ENCODE peak calls at places on chromosomes 5 and 9, in seven cellular contexts. One of them, this sample, is unnamed.
A peak's percentile ranks its signal among the peaks of the same experiment; 100 is the strongest.

GRCh38 chr9:131228988-131229387 is 47.3 kb downstream of the FAM78A start:
- DNase-seq in vagina: no peak
- DNase-seq in Panc1: no peak
- DNase-seq in HCT116: no peak
- DNase-seq in K562: no peak
- DNase-seq in transverse colon: no peak
- DNase-seq in suprapubic skin: no peak
- DNase-seq in this sample: no peak

GRCh38 chr9:120299785-120300184 is 280.2 kb downstream of the CDK5RAP2 start:
- DNase-seq in vagina: no peak
- DNase-seq in K562: no peak
- DNase-seq in HCT116: no peak
- DNase-seq in suprapubic skin: no peak
- DNase-seq in transverse colon: no peak
- DNase-seq in Panc1: no peak
- DNase-seq in this sample: no peak

GRCh38 chr5:134578578-134579283 is 53.3 kb downstream of the JADE2 start:
- DNase-seq in suprapubic skin: no peak
- DNase-seq in Panc1: no peak
- DNase-seq in vagina: no peak
- DNase-seq in HCT116: no peak
- DNase-seq in transverse colon: no peak
- DNase-seq in K562: no peak
- DNase-seq in this sample: peak; percentile 61

GRCh38 chr5:115599924-115600323 is 2.4 kb downstream of the TICAM2 start:
- DNase-seq in vagina: no peak
- DNase-seq in Panc1: no peak
- DNase-seq in transverse colon: no peak
- DNase-seq in K562: no peak
- DNase-seq in suprapubic skin: no peak
- DNase-seq in HCT116: no peak
- DNase-seq in this sample: no peak

GRCh38 chr9:124941689-124942561 is 1.0 kb upstream of the GOLGA1 start:
- DNase-seq in HCT116: peak; percentile 2
- DNase-seq in suprapubic skin: peak; percentile 73
- DNase-seq in Panc1: no peak
- DNase-seq in vagina: peak; percentile 87
- DNase-seq in K562: no peak
- DNase-seq in transverse colon: peak; percentile 71
- DNase-seq in this sample: peak; percentile 80

GRCh38 chr5:107916731-107917725 is 246.3 kb upstream of the EFNA5 start:
- DNase-seq in HCT116: no peak
- DNase-seq in vagina: no peak
- DNase-seq in Panc1: no peak
- DNase-seq in transverse colon: no peak
- DNase-seq in K562: no peak
- DNase-seq in suprapubic skin: no peak
- DNase-seq in this sample: no peak

GRCh38 chr9:3716415-3716814 is 190.6 kb upstream of the RFX3 start:
- DNase-seq in HCT116: no peak
- DNase-seq in Panc1: no peak
- DNase-seq in vagina: no peak
- DNase-seq in suprapubic skin: no peak
- DNase-seq in K562: no peak
- DNase-seq in transverse colon: no peak
- DNase-seq in this sample: no peak

GRCh38 chr5:43416233-43416987 is 4.2 kb upstream of the CCL28 start:
- DNase-seq in suprapubic skin: no peak
- DNase-seq in Panc1: no peak
- DNase-seq in K562: peak; percentile 74
- DNase-seq in transverse colon: no peak
- DNase-seq in vagina: peak; percentile 52
- DNase-seq in HCT116: no peak
- DNase-seq in this sample: no peak

GRCh38 chr9:21558627-21559401 is 76.7 kb upstream of the IFNE start:
- DNase-seq in Panc1: no peak
- DNase-seq in K562: no peak
- DNase-seq in suprapubic skin: no peak
- DNase-seq in vagina: no peak
- DNase-seq in HCT116: no peak
- DNase-seq in transverse colon: no peak
- DNase-seq in this sample: no peak

GRCh38 chr5:146620663-146621051 is 104.7 kb upstream of the GPR151 start:
- DNase-seq in K562: no peak
- DNase-seq in Panc1: no peak
- DNase-seq in HCT116: no peak
- DNase-seq in suprapubic skin: no peak
- DNase-seq in vagina: no peak
- DNase-seq in transverse colon: no peak
- DNase-seq in this sample: no peak

GRCh38 chr9:98373622-98374021 is 118.2 kb upstream of the TBC1D2 start:
- DNase-seq in K562: no peak
- DNase-seq in suprapubic skin: no peak
- DNase-seq in HCT116: no peak
- DNase-seq in transverse colon: no peak
- DNase-seq in vagina: no peak
- DNase-seq in Panc1: no peak
- DNase-seq in this sample: no peak

GRCh38 chr9:136881691-136882108 is 4.6 kb upstream of the TRAF2 start:
- DNase-seq in transverse colon: peak; percentile 65
- DNase-seq in suprapubic skin: no peak
- DNase-seq in Panc1: no peak
- DNase-seq in K562: no peak
- DNase-seq in vagina: no peak
- DNase-seq in HCT116: no peak
- DNase-seq in this sample: no peak

GRCh38 chr5:5141011-5141599 is 975 bp downstream of the ADAMTS16 start:
- DNase-seq in suprapubic skin: no peak
- DNase-seq in transverse colon: no peak
- DNase-seq in K562: no peak
- DNase-seq in vagina: no peak
- DNase-seq in HCT116: no peak
- DNase-seq in Panc1: no peak
- DNase-seq in this sample: no peak

GRCh38 chr5:446864-447263 is 3.9 kb downstream of the EXOC3 start:
- DNase-seq in Panc1: no peak
- DNase-seq in vagina: no peak
- DNase-seq in transverse colon: peak; percentile 5
- DNase-seq in HCT116: peak; percentile 24
- DNase-seq in K562: no peak
- DNase-seq in suprapubic skin: peak; percentile 41
- DNase-seq in this sample: peak; percentile 46

GRCh38 chr9:93288891-93289883 is 105.2 kb downstream of the WNK2 start:
- DNase-seq in vagina: no peak
- DNase-seq in K562: no peak
- DNase-seq in HCT116: no peak
- DNase-seq in transverse colon: no peak
- DNase-seq in suprapubic skin: no peak
- DNase-seq in Panc1: no peak
- DNase-seq in this sample: no peak

GRCh38 chr9:96327694-96328352 is 25.8 kb upstream of the HSD17B3 start:
- DNase-seq in transverse colon: peak; percentile 27
- DNase-seq in vagina: no peak
- DNase-seq in K562: peak; percentile 66
- DNase-seq in HCT116: no peak
- DNase-seq in suprapubic skin: no peak
- DNase-seq in Panc1: no peak
- DNase-seq in this sample: no peak

GRCh38 chr5:88602584-88602983 is 280.4 kb downstream of the MEF2C start:
- DNase-seq in K562: peak; percentile 49
- DNase-seq in Panc1: no peak
- DNase-seq in HCT116: peak; percentile 10
- DNase-seq in vagina: no peak
- DNase-seq in transverse colon: peak; percentile 11
- DNase-seq in suprapubic skin: no peak
- DNase-seq in this sample: no peak

GRCh38 chr5:43193171-43193951 is 1.3 kb downstream of the NIM1K start:
- DNase-seq in K562: peak; percentile 54
- DNase-seq in Panc1: peak; percentile 64
- DNase-seq in suprapubic skin: no peak
- DNase-seq in vagina: no peak
- DNase-seq in HCT116: peak; percentile 3
- DNase-seq in transverse colon: no peak
- DNase-seq in this sample: no peak

GRCh38 chr5:12669326-12669725 is 765.1 kb upstream of the CTNND2 start:
- DNase-seq in vagina: no peak
- DNase-seq in K562: no peak
- DNase-seq in Panc1: no peak
- DNase-seq in suprapubic skin: no peak
- DNase-seq in HCT116: no peak
- DNase-seq in transverse colon: no peak
- DNase-seq in this sample: no peak

GRCh38 chr5:96712100-96712746 is 50.0 kb downstream of the CAST start:
- DNase-seq in K562: no peak
- DNase-seq in vagina: no peak
- DNase-seq in transverse colon: no peak
- DNase-seq in suprapubic skin: no peak
- DNase-seq in Panc1: no peak
- DNase-seq in HCT116: no peak
- DNase-seq in this sample: no peak

DNA sequence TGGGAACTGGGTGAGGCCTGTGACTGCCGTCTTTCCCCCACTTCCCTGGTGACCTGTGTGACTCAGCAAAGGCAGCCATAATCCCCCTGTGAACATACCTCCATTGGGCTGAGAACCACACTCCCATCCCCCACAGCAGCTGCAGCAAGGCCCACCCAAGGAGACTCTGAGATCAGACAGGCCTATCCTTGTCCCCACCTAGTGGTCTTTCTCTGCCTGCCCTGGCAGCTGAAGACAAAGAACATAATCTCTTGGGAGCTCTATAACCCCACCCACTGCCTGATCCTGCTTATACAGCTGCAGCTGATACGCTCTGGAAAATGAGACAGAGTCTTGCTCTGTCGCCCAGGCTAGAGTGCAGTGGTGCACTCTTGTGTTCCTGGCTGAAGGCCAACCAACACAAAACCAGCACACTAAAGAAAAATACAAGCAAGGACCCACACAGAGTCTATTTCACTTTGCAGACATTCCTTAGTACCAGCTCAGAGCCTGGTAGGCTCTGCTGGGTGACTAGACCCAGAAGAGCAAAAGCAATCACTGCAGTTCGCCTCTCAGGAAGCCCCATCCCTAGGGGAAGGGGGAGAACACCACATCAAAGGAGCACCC is 106.7 kb downstream of the MCTP1 start:
- DNase-seq in suprapubic skin: no peak
- DNase-seq in Panc1: no peak
- DNase-seq in transverse colon: no peak
- DNase-seq in vagina: no peak
- DNase-seq in HCT116: peak; percentile 29
- DNase-seq in K562: no peak
- DNase-seq in this sample: no peak
- TF ChIP-seq POLR2AphosphoS5 in suprapubic skin: no peak
- TF ChIP-seq POLR2AphosphoS5 in Panc1: no peak
- TF ChIP-seq POLR2AphosphoS5 in transverse colon: no peak
- TF ChIP-seq POLR2AphosphoS5 in vagina: no peak
- TF ChIP-seq POLR2AphosphoS5 in HCT116: no peak
- TF ChIP-seq POLR2AphosphoS5 in K562: no peak
- TF ChIP-seq POLR2AphosphoS5 in this sample: no peak

DNA sequence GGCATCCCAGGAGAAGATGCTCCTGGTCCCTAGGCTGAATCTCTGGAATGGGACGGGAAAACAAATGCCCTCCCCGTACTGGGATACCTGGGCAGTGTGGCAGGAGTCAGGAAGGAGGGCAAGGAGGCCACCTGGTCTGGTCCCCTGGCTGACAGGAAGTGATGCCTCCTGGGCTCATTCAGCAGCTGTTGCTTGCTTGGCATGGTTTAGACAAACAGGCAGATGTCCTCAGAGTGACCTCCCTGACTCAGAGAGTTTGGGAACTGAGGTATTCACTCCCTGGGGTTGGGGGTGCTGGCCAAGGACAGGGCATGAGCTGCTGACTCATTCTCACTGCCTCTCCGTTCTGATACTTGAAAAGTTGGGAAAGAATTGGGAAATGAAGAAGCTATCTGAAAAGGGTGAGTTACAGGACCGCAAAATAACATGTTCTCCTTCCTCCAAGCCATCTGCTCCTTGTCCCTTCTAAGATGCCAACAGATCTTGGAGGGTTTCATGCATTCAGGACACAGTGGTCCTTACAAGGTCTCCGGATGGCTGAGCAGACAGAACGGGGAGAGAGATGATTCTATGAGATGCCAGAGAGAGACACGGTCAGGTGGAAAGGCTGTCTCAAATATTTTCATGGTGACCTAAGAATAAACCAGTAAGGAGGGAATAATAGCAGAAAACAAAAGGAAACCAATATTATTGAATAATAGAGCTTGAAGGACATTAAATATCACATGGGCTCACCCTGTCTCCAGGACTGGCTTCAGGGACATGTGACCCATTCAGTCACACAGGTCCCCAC is 534.5 kb downstream of the BNC2 start:
- DNase-seq in HCT116: peak; percentile 22
- DNase-seq in suprapubic skin: peak; percentile 88
- DNase-seq in Panc1: no peak
- DNase-seq in transverse colon: peak; percentile 43
- DNase-seq in vagina: peak; percentile 99
- DNase-seq in K562: no peak
- DNase-seq in this sample: peak; percentile 93
- TF ChIP-seq POLR2AphosphoS5 in HCT116: peak; percentile 36
- TF ChIP-seq POLR2AphosphoS5 in suprapubic skin: peak; percentile 77
- TF ChIP-seq POLR2AphosphoS5 in Panc1: no peak
- TF ChIP-seq POLR2AphosphoS5 in transverse colon: peak; percentile 70
- TF ChIP-seq POLR2AphosphoS5 in vagina: peak; percentile 27
- TF ChIP-seq POLR2AphosphoS5 in K562: no peak
- TF ChIP-seq POLR2AphosphoS5 in this sample: peak; percentile 56

GRCh38 chr5:2866622-2867372 is 115.3 kb upstream of the IRX2 start:
- DNase-seq in K562: no peak
- DNase-seq in vagina: no peak
- DNase-seq in suprapubic skin: no peak
- DNase-seq in transverse colon: no peak
- DNase-seq in HCT116: no peak
- DNase-seq in Panc1: no peak
- DNase-seq in this sample: no peak

GRCh38 chr5:2867373-2867933 is 116.0 kb upstream of the IRX2 start:
- DNase-seq in Panc1: no peak
- DNase-seq in HCT116: no peak
- DNase-seq in K562: no peak
- DNase-seq in suprapubic skin: no peak
- DNase-seq in transverse colon: no peak
- DNase-seq in vagina: no peak
- DNase-seq in this sample: no peak

GRCh38 chr5:2864515-2864914 is 113.0 kb upstream of the IRX2 start:
- DNase-seq in vagina: no peak
- DNase-seq in transverse colon: no peak
- DNase-seq in HCT116: no peak
- DNase-seq in K562: no peak
- DNase-seq in suprapubic skin: no peak
- DNase-seq in Panc1: no peak
- DNase-seq in this sample: peak; percentile 29

GRCh38 chr5:2863675-2864433 is 112.4 kb upstream of the IRX2 start:
- DNase-seq in suprapubic skin: no peak
- DNase-seq in Panc1: no peak
- DNase-seq in K562: no peak
- DNase-seq in HCT116: no peak
- DNase-seq in vagina: no peak
- DNase-seq in transverse colon: no peak
- DNase-seq in this sample: peak; percentile 48

GRCh38 chr5:2865856-2866546 is 114.5 kb upstream of the IRX2 start:
- DNase-seq in K562: no peak
- DNase-seq in suprapubic skin: no peak
- DNase-seq in transverse colon: no peak
- DNase-seq in Panc1: no peak
- DNase-seq in vagina: no peak
- DNase-seq in HCT116: no peak
- DNase-seq in this sample: no peak
- TF ChIP-seq POLR2AphosphoS5 in K562: no peak
- TF ChIP-seq POLR2AphosphoS5 in suprapubic skin: no peak
- TF ChIP-seq POLR2AphosphoS5 in transverse colon: no peak
- TF ChIP-seq POLR2AphosphoS5 in Panc1: no peak
- TF ChIP-seq POLR2AphosphoS5 in vagina: no peak
- TF ChIP-seq POLR2AphosphoS5 in HCT116: no peak
- TF ChIP-seq POLR2AphosphoS5 in this sample: no peak

GRCh38 chr9:129486496-129487306 is 134.2 kb downstream of the C9orf50 start:
- DNase-seq in Panc1: no peak
- DNase-seq in K562: no peak
- DNase-seq in vagina: no peak
- DNase-seq in transverse colon: no peak
- DNase-seq in HCT116: no peak
- DNase-seq in suprapubic skin: no peak
- DNase-seq in this sample: peak; percentile 90
- TF ChIP-seq POLR2AphosphoS5 in Panc1: no peak
- TF ChIP-seq POLR2AphosphoS5 in K562: no peak
- TF ChIP-seq POLR2AphosphoS5 in vagina: peak; percentile 65
- TF ChIP-seq POLR2AphosphoS5 in transverse colon: no peak
- TF ChIP-seq POLR2AphosphoS5 in HCT116: no peak
- TF ChIP-seq POLR2AphosphoS5 in suprapubic skin: no peak
- TF ChIP-seq POLR2AphosphoS5 in this sample: peak; percentile 63